ENCODE peak calls at places on chromosomes 13 and 19, in four cellular contexts. B is NCI-H748 treated with DMSO at 0.1 percent for 48 hours; Q is activated effector memory CD4-positive, alpha-beta T cell treated with anti-CD3 and anti-CD28 coated beads, Interleukin-2, amount 50 U/mL, for 16 hours; O is GM20000. P is an unnamed sample.

GRCh38 chr19:9128171-9128570 is 1.4 kb upstream of the OR7G3 start:
- DNase-seq in Q (no peak), B (no peak), O (no peak), P (no peak)

GRCh38 chr19:1719519-1719918 is 33.8 kb upstream of the ONECUT3 start:
- DNase-seq in Q (no peak), B (no peak), O (no peak), P (no peak)

GRCh38 chr19:7554990-7555864 is 19.7 kb downstream of the PNPLA6 start:
- DNase-seq in Q (peak), O (peak), B (no peak), P (no peak)

GRCh38 chr13:31038834-31039552 is 106.5 kb downstream of the TEX26 start:
- DNase-seq in B (no peak), O (peak), Q (no peak), P (no peak)

GRCh38 chr13:29106651-29107050 is 286.5 kb downstream of the MTUS2 start:
- DNase-seq in B (no peak), O (no peak), Q (no peak), P (no peak)

GRCh38 chr13:32125746-32126145 is 94.2 kb downstream of the FRY start:
- DNase-seq in B (no peak), O (no peak), Q (no peak), P (no peak)

GRCh38 chr19:31348416-31349159 is 648 bp downstream of the TSHZ3 start:
- DNase-seq in B (no peak), Q (peak), O (no peak), P (no peak)

GRCh38 chr19:49193822-49194394 is 36.3 kb downstream of the TRPM4 start:
- DNase-seq in Q (no peak), O (no peak), B (no peak), P (no peak)

GRCh38 chr13:102003848-102004570 is 397.8 kb downstream of the FGF14 start:
- DNase-seq in O (no peak), B (no peak), Q (no peak), P (no peak)

GRCh38 chr13:40394304-40394983 is 272.0 kb downstream of the FOXO1 start:
- DNase-seq in B (no peak), Q (no peak), O (no peak), P (no peak)

GRCh38 chr13:98075048-98075447 is 67.8 kb upstream of the FARP1 start:
- DNase-seq in O (no peak), Q (no peak), B (no peak), P (no peak)

GRCh38 chr13:94660695-94661324 is 51.5 kb downstream of the SOX21 start:
- DNase-seq in O (peak), Q (no peak), B (peak), P (peak)

GRCh38 chr19:55156202-55157063 is 1.1 kb downstream of the TNNI3 start:
- DNase-seq in Q (peak), O (peak), B (peak), P (peak)

GRCh38 chr13:109964164-109964563 is 177.8 kb upstream of the IRS2 start:
- DNase-seq in B (no peak), O (no peak), Q (no peak), P (no peak)

GRCh38 chr13:113804017-113804702 is 45.1 kb downstream of the TMEM255B start:
- DNase-seq in B (no peak), Q (no peak), O (no peak), P (no peak)

GRCh38 chr19:41320185-41320518 is 10.2 kb downstream of the CCDC97 start:
- DNase-seq in B (no peak), Q (no peak), O (no peak), P (no peak)

GRCh38 chr13:62123409-62123808 is 707.8 kb upstream of the PCDH20 start:
- DNase-seq in O (no peak), Q (no peak), B (no peak), P (no peak)

GRCh38 chr19:2253106-2254051 is 2.8 kb downstream of the JSRP1 start:
- DNase-seq in O (peak), Q (peak), B (no peak), P (peak)

GRCh38 chr13:109712187-109712601 is 74.2 kb downstream of the IRS2 start:
- DNase-seq in Q (no peak), B (no peak), O (no peak), P (no peak)

GRCh38 chr13:38872693-38873092 is 117.9 kb downstream of the STOML3 start:
- DNase-seq in B (peak), Q (no peak), O (peak), P (peak)

GRCh38 chr13:80558074-80558473 is 217.1 kb upstream of the SPRY2 start:
- DNase-seq in B (no peak), O (no peak), Q (no peak), P (no peak)

GRCh38 chr13:102195566-102196462 is 206.0 kb downstream of the FGF14 start:
- DNase-seq in Q (no peak), B (peak), O (no peak), P (no peak)

GRCh38 chr19:36417752-36418286 is 625 bp downstream of the ZFP82 start:
- DNase-seq in B (no peak), O (no peak), Q (no peak), P (no peak)

GRCh38 chr19:44356383-44357111 is at the start of gene ZNF112:
- DNase-seq in O (no peak), Q (no peak), B (peak), P (peak)

GRCh38 chr19:37932985-37933953 is 26.3 kb downstream of the SIPA1L3 start:
- DNase-seq in Q (no peak), O (no peak), B (no peak), P (peak)

GRCh38 chr19:22595918-22596341 is 38.2 kb upstream of the ZNF492 start:
- DNase-seq in B (no peak), O (no peak), Q (no peak), P (no peak)